ENCODE peak calls at places on chromosomes 6 and 20, in six cellular contexts. One of them, this sample, is unnamed.

GRCh38 chr6:104700371-104701185 is 159.1 kb downstream of the HACE1 start:
- DNase-seq in uterus: no peak
- DNase-seq in PC-9: no peak
- DNase-seq in heart right ventricle: no peak
- DNase-seq in thoracic aorta: no peak
- DNase-seq in colonic mucosa: no peak
- DNase-seq in this sample: no peak

GRCh38 chr6:19035454-19035853 is 648.3 kb downstream of the RNF144B start:
- DNase-seq in colonic mucosa: no peak
- DNase-seq in PC-9: no peak
- DNase-seq in uterus: no peak
- DNase-seq in thoracic aorta: no peak
- DNase-seq in heart right ventricle: no peak
- DNase-seq in this sample: no peak

GRCh38 chr6:133041020-133041419 is 200.1 kb upstream of the EYA4 start:
- DNase-seq in uterus: no peak
- DNase-seq in colonic mucosa: no peak
- DNase-seq in PC-9: no peak
- DNase-seq in heart right ventricle: peak
- DNase-seq in thoracic aorta: no peak
- DNase-seq in this sample: no peak

GRCh38 chr6:74519172-74519571 is 686.7 kb downstream of the COL12A1 start:
- DNase-seq in colonic mucosa: no peak
- DNase-seq in heart right ventricle: no peak
- DNase-seq in uterus: no peak
- DNase-seq in PC-9: no peak
- DNase-seq in thoracic aorta: no peak
- DNase-seq in this sample: no peak

GRCh38 chr6:75266716-75267291 is 17.8 kb downstream of the TMEM30A start:
- DNase-seq in uterus: no peak
- DNase-seq in colonic mucosa: no peak
- DNase-seq in thoracic aorta: no peak
- DNase-seq in heart right ventricle: no peak
- DNase-seq in PC-9: no peak
- DNase-seq in this sample: no peak

GRCh38 chr6:119148825-119149525 is 70.5 kb upstream of the FAM184A start:
- DNase-seq in thoracic aorta: no peak
- DNase-seq in uterus: no peak
- DNase-seq in colonic mucosa: no peak
- DNase-seq in PC-9: no peak
- DNase-seq in heart right ventricle: no peak
- DNase-seq in this sample: no peak

GRCh38 chr20:51531141-51531710 is 11.3 kb downstream of the NFATC2 start:
- DNase-seq in heart right ventricle: no peak
- DNase-seq in uterus: no peak
- DNase-seq in thoracic aorta: no peak
- DNase-seq in PC-9: peak
- DNase-seq in colonic mucosa: no peak
- DNase-seq in this sample: no peak

GRCh38 chr6:52381249-52381648 is 19.3 kb downstream of the PAQR8 start:
- DNase-seq in PC-9: no peak
- DNase-seq in uterus: no peak
- DNase-seq in colonic mucosa: no peak
- DNase-seq in thoracic aorta: no peak
- DNase-seq in heart right ventricle: no peak
- DNase-seq in this sample: no peak

GRCh38 chr20:52425253-52425652 is 233.7 kb upstream of the ZFP64 start:
- DNase-seq in colonic mucosa: no peak
- DNase-seq in PC-9: no peak
- DNase-seq in uterus: no peak
- DNase-seq in thoracic aorta: no peak
- DNase-seq in heart right ventricle: no peak
- DNase-seq in this sample: no peak

GRCh38 chr6:19369770-19370169 is 467.4 kb upstream of the ID4 start:
- DNase-seq in uterus: no peak
- DNase-seq in heart right ventricle: no peak
- DNase-seq in PC-9: no peak
- DNase-seq in thoracic aorta: no peak
- DNase-seq in colonic mucosa: no peak
- DNase-seq in this sample: no peak

GRCh38 chr6:156595481-156595880 is 181.7 kb upstream of the ARID1B start:
- DNase-seq in heart right ventricle: no peak
- DNase-seq in PC-9: no peak
- DNase-seq in thoracic aorta: no peak
- DNase-seq in uterus: no peak
- DNase-seq in colonic mucosa: no peak
- DNase-seq in this sample: no peak

GRCh38 chr20:21387528-21387927 is 9.8 kb downstream of the NKX2-4 start:
- DNase-seq in heart right ventricle: no peak
- DNase-seq in uterus: no peak
- DNase-seq in PC-9: no peak
- DNase-seq in thoracic aorta: no peak
- DNase-seq in colonic mucosa: no peak
- DNase-seq in this sample: no peak

GRCh38 chr20:17571967-17572638 is 2.2 kb downstream of the DSTN start:
- DNase-seq in uterus: no peak
- DNase-seq in colonic mucosa: peak
- DNase-seq in thoracic aorta: no peak
- DNase-seq in heart right ventricle: no peak
- DNase-seq in PC-9: no peak
- DNase-seq in this sample: no peak

GRCh38 chr6:56771929-56772607 is 129.4 kb upstream of the DST start:
- DNase-seq in PC-9: no peak
- DNase-seq in thoracic aorta: no peak
- DNase-seq in uterus: no peak
- DNase-seq in heart right ventricle: no peak
- DNase-seq in colonic mucosa: no peak
- DNase-seq in this sample: no peak

GRCh38 chr6:153553627-153554026 is 422.5 kb upstream of the RGS17 start:
- DNase-seq in uterus: no peak
- DNase-seq in thoracic aorta: no peak
- DNase-seq in PC-9: no peak
- DNase-seq in colonic mucosa: no peak
- DNase-seq in heart right ventricle: no peak
- DNase-seq in this sample: no peak

GRCh38 chr6:81863123-81863522 is 110.6 kb upstream of the TENT5A start:
- DNase-seq in PC-9: no peak
- DNase-seq in heart right ventricle: no peak
- DNase-seq in uterus: no peak
- DNase-seq in colonic mucosa: no peak
- DNase-seq in thoracic aorta: no peak
- DNase-seq in this sample: no peak

GRCh38 chr6:142013875-142014495 is 118.7 kb upstream of the GJE1 start:
- DNase-seq in colonic mucosa: no peak
- DNase-seq in uterus: no peak
- DNase-seq in heart right ventricle: no peak
- DNase-seq in PC-9: no peak
- DNase-seq in thoracic aorta: no peak
- DNase-seq in this sample: no peak

GRCh38 chr6:65760285-65760684 is 53.3 kb upstream of the EYS start:
- DNase-seq in colonic mucosa: no peak
- DNase-seq in PC-9: no peak
- DNase-seq in heart right ventricle: no peak
- DNase-seq in uterus: no peak
- DNase-seq in thoracic aorta: no peak
- DNase-seq in this sample: no peak

GRCh38 chr6:105372862-105373182 is 30.1 kb downstream of the PREP start:
- DNase-seq in thoracic aorta: no peak
- DNase-seq in heart right ventricle: no peak
- DNase-seq in colonic mucosa: peak
- DNase-seq in uterus: no peak
- DNase-seq in PC-9: no peak
- DNase-seq in this sample: no peak

GRCh38 chr6:122484760-122485159 is 13.2 kb upstream of the SERINC1 start:
- DNase-seq in heart right ventricle: no peak
- DNase-seq in PC-9: no peak
- DNase-seq in thoracic aorta: no peak
- DNase-seq in colonic mucosa: no peak
- DNase-seq in uterus: no peak
- DNase-seq in this sample: no peak

GRCh38 chr6:84763397-84764331 is 734 bp downstream of the TBX18 start:
- DNase-seq in thoracic aorta: peak
- DNase-seq in uterus: no peak
- DNase-seq in PC-9: no peak
- DNase-seq in heart right ventricle: peak
- DNase-seq in colonic mucosa: no peak
- DNase-seq in this sample: no peak

GRCh38 chr6:121759370-121759769 is 323.9 kb downstream of the GJA1 start:
- DNase-seq in colonic mucosa: no peak
- DNase-seq in heart right ventricle: no peak
- DNase-seq in PC-9: no peak
- DNase-seq in uterus: no peak
- DNase-seq in thoracic aorta: no peak
- DNase-seq in this sample: no peak

GRCh38 chr6:87093651-87094050 is 1.3 kb downstream of the CGA start:
- DNase-seq in colonic mucosa: no peak
- DNase-seq in PC-9: no peak
- DNase-seq in uterus: no peak
- DNase-seq in thoracic aorta: no peak
- DNase-seq in heart right ventricle: no peak
- DNase-seq in this sample: no peak

DNA sequence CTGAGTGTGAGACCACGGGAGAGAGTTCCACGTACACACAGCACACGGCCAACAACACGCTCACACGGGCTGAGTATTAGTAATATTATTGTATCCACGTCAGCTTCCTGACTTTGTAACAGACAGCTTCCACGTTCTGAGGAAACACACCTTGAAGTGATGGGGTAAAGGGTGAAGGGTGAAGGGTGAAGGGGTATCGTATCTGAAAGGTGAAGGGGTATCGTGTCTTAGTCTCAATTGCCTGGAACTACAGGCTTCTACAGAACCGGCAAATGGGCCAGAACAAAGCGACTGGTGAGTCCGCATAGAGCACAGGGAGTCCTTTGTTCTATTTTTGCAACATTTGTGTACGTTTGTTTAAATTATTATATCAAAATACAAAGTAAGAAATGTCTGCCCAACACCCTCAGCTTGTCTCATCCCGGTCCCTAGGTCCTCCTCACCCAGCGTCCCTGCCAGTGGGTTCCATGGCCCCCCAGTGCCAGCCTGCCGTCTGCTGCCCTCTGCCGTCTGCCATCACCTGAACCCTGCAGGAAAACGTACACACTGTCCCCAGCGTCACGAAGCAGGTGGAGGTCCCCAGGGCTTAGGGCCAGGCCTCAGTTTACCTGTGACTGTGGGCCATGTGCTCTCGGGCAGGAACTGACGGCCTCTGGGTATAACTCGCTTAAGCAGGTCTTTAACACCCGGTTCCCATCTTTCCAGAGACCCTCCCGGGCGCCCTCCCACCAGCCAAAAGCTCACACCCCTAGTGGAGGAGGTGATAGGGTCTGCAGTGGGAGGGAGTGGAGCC is 4.4 kb upstream of the HELZ2 start:
- DNase-seq in uterus: no peak
- DNase-seq in thoracic aorta: no peak
- DNase-seq in colonic mucosa: no peak
- DNase-seq in heart right ventricle: no peak
- DNase-seq in PC-9: no peak
- DNase-seq in this sample: no peak
- H3K27ac ChIP-seq in uterus: no peak
- H3K27ac ChIP-seq in thoracic aorta: no peak
- H3K27ac ChIP-seq in colonic mucosa: no peak
- H3K27ac ChIP-seq in heart right ventricle: no peak
- H3K27ac ChIP-seq in PC-9: no peak
- H3K27ac ChIP-seq in this sample: no peak

GRCh38 chr6:158630944-158631616 is 13.5 kb downstream of the DYNLT1 start:
- DNase-seq in thoracic aorta: no peak
- DNase-seq in colonic mucosa: peak
- DNase-seq in heart right ventricle: no peak
- DNase-seq in PC-9: no peak
- DNase-seq in uterus: peak
- DNase-seq in this sample: no peak
- H3K27ac ChIP-seq in thoracic aorta: peak
- H3K27ac ChIP-seq in colonic mucosa: peak
- H3K27ac ChIP-seq in heart right ventricle: peak
- H3K27ac ChIP-seq in PC-9: peak
- H3K27ac ChIP-seq in uterus: peak
- H3K27ac ChIP-seq in this sample: no peak

DNA sequence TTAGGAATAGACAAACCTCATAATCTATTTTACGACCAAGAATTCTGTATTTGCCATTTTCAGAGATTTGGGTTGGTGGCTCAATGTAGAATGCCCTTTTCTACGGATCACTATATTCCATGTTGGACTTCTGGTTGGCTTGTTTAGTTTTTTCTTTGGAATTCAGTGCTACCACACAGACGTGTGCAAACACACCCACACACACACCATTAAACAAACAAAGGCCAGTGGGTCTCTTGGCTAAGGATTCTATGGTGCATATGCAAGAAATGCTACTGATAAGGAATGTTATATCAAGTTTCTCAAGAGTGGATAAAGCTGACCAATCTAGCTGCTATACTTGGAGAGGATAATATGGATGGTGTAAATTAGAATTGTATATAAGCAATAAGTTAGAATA is 8.0 kb downstream of the ABT1 start:
- DNase-seq in heart right ventricle: no peak
- DNase-seq in colonic mucosa: no peak
- DNase-seq in PC-9: no peak
- DNase-seq in thoracic aorta: no peak
- DNase-seq in uterus: no peak
- DNase-seq in this sample: no peak
- H3K27ac ChIP-seq in heart right ventricle: no peak
- H3K27ac ChIP-seq in colonic mucosa: no peak
- H3K27ac ChIP-seq in PC-9: no peak
- H3K27ac ChIP-seq in thoracic aorta: no peak
- H3K27ac ChIP-seq in uterus: no peak
- H3K27ac ChIP-seq in this sample: no peak

GRCh38 chr20:62837790-62838458 is 21.1 kb downstream of the COL9A3 start:
- DNase-seq in thoracic aorta: no peak
- DNase-seq in colonic mucosa: peak
- DNase-seq in uterus: no peak
- DNase-seq in PC-9: peak
- DNase-seq in heart right ventricle: no peak
- DNase-seq in this sample: no peak

GRCh38 chr20:62839816-62840215 is 21.8 kb downstream of the TCFL5 start:
- DNase-seq in thoracic aorta: no peak
- DNase-seq in colonic mucosa: no peak
- DNase-seq in heart right ventricle: no peak
- DNase-seq in PC-9: no peak
- DNase-seq in uterus: no peak
- DNase-seq in this sample: no peak

GRCh38 chr20:62840244-62841197 is 21.1 kb downstream of the TCFL5 start:
- DNase-seq in thoracic aorta: no peak
- DNase-seq in colonic mucosa: peak
- DNase-seq in uterus: no peak
- DNase-seq in heart right ventricle: no peak
- DNase-seq in PC-9: no peak
- DNase-seq in this sample: no peak

GRCh38 chr20:62838511-62838910 is 21.7 kb downstream of the COL9A3 start:
- DNase-seq in heart right ventricle: no peak
- DNase-seq in colonic mucosa: peak
- DNase-seq in uterus: no peak
- DNase-seq in PC-9: no peak
- DNase-seq in thoracic aorta: no peak
- DNase-seq in this sample: no peak

DNA sequence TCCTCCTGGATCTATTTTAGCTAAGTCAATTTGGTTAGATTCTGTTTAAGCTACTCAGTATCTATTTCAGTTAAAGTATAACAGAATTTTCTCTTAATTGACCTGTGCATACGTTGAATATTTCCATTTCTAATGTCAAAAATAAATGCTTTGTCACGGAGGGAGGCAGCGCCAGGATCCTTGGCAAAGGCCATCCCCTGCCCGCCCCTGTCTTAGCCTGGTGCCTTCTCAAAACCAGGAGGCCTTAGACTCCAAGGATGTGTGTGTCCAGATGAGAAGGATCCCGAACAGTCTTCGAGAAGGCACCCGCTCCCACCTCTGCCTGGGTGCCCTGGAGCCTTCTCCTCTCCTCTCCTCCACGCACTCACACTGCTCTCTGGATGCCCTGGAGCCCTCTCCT is 22.4 kb downstream of the TCFL5 start:
- DNase-seq in uterus: no peak
- DNase-seq in heart right ventricle: no peak
- DNase-seq in colonic mucosa: no peak
- DNase-seq in thoracic aorta: no peak
- DNase-seq in PC-9: no peak
- DNase-seq in this sample: no peak
- H3K27ac ChIP-seq in uterus: no peak
- H3K27ac ChIP-seq in heart right ventricle: no peak
- H3K27ac ChIP-seq in colonic mucosa: no peak
- H3K27ac ChIP-seq in thoracic aorta: no peak
- H3K27ac ChIP-seq in PC-9: no peak
- H3K27ac ChIP-seq in this sample: no peak